ENCODE peak calls at places on chromosome 17, in four cellular contexts. J is GM12878, A is HL-60, S is K562. T is an unnamed sample.

GRCh38 chr17:43713494-43714162 is 45.0 kb downstream of the SOST start:
- DNase-seq in J (no peak), A (no peak), S (no peak), T (peak; percentile 54)

GRCh38 chr17:63497708-63498483 is 21.0 kb downstream of the ACE start:
- DNase-seq in J (no peak), A (no peak), S (peak; percentile 30), T (no peak)

GRCh38 chr17:44780161-44780560 is 21.4 kb downstream of the ADAM11 start:
- DNase-seq in J (no peak), A (no peak), S (no peak), T (no peak)

GRCh38 chr17:39863918-39864746 is at the start of gene IKZF3:
- DNase-seq in J (no peak), A (peak; percentile 20), S (peak; percentile 72), T (no peak)

GRCh38 chr17:69874220-69874670 is 200.8 kb upstream of the KCNJ16 start:
- DNase-seq in J (no peak), A (no peak), S (peak; percentile 34), T (no peak)

GRCh38 chr17:67245073-67245693 is at the start of gene HELZ:
- DNase-seq in J (peak; percentile 25), A (peak; percentile 81), S (peak; percentile 90), T (peak; percentile 78)

GRCh38 chr17:79620207-79621038 is 9.6 kb upstream of the RBFOX3 start:
- DNase-seq in J (no peak), A (no peak), S (no peak), T (no peak)

GRCh38 chr17:64339516-64340475 is 50.9 kb downstream of the PECAM1 start:
- DNase-seq in J (no peak), A (no peak), S (no peak), T (no peak)

GRCh38 chr17:75824591-75825518 is 19.3 kb downstream of the UNC13D start:
- DNase-seq in J (no peak), A (no peak), S (no peak), T (no peak)

GRCh38 chr17:67194134-67194533 is 50.9 kb downstream of the HELZ start:
- DNase-seq in J (no peak), A (no peak), S (no peak), T (no peak)

GRCh38 chr17:47791025-47791424 is 30.6 kb downstream of the OSBPL7 start:
- DNase-seq in J (no peak), A (no peak), S (no peak), T (no peak)

GRCh38 chr17:41333098-41333497 is 17.5 kb downstream of the KRT33A start:
- DNase-seq in J (no peak), A (no peak), S (no peak), T (no peak)

GRCh38 chr17:79986441-79987186 is 49.1 kb downstream of the TBC1D16 start:
- DNase-seq in J (no peak), A (no peak), S (no peak), T (no peak)

GRCh38 chr17:41992576-41992975 is 24.7 kb downstream of the DNAJC7 start:
- DNase-seq in J (no peak), A (no peak), S (no peak), T (no peak)

GRCh38 chr17:8084250-8084649 is 3.3 kb downstream of the ALOX12B start:
- DNase-seq in J (no peak), A (no peak), S (no peak), T (no peak)

GRCh38 chr17:65683428-65683827 is 122.0 kb upstream of the AXIN2 start:
- DNase-seq in J (no peak), A (no peak), S (no peak), T (no peak)

GRCh38 chr17:17414316-17414937 is 62.4 kb upstream of the MED9 start:
- DNase-seq in J (no peak), A (no peak), S (no peak), T (no peak)

GRCh38 chr17:14784997-14785696 is 480.0 kb downstream of the PMP22 start:
- DNase-seq in J (no peak), A (no peak), S (no peak), T (no peak)

GRCh38 chr17:32626371-32626770 is 139.6 kb downstream of the CDK5R1 start:
- DNase-seq in J (no peak), A (no peak), S (no peak), T (no peak)

GRCh38 chr17:50394711-50395110 is 2.6 kb downstream of the LRRC59 start:
- DNase-seq in J (no peak), A (no peak), S (peak; percentile 43), T (no peak)

GRCh38 chr17:16282522-16282921 is 65.5 kb downstream of the PIGL start:
- DNase-seq in J (no peak), A (no peak), S (no peak), T (no peak)
- TF ChIP-seq SPI1 in J (no peak), A (no peak), S (no peak), T (no peak)

GRCh38 chr17:78537217-78537860 is 39.9 kb downstream of the DNAH17 start:
- DNase-seq in J (no peak), A (no peak), S (no peak), T (no peak)
- TF ChIP-seq SPI1 in J (no peak), A (no peak), S (no peak), T (no peak)

DNA sequence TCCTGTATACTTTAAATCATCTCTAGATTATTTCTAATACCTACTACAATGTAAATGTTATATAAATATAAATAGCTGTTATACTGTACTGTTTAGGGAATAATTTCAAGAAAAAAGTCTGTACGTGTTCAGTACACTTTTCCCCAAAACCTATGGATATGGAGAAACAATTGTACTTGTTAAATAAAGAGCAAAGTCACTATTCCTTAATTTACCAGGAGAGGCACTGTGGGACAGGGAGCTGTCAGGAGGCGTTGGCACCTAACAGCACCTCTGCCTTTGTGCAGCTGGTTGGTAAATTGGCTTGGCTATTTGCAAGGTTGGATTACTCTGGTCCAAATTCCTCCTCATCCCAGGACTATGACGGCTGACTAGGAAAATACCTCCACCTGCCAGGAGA is 28.0 kb downstream of the CRHR1 start:
- DNase-seq in J (no peak), A (no peak), S (no peak), T (no peak)
- TF ChIP-seq SPI1 in J (no peak), A (no peak), S (no peak), T (no peak)

GRCh38 chr17:11303773-11304394 is 62.9 kb downstream of the SHISA6 start:
- DNase-seq in J (no peak), A (no peak), S (no peak), T (no peak)
- TF ChIP-seq SPI1 in J (no peak), A (no peak), S (no peak), T (no peak)

DNA sequence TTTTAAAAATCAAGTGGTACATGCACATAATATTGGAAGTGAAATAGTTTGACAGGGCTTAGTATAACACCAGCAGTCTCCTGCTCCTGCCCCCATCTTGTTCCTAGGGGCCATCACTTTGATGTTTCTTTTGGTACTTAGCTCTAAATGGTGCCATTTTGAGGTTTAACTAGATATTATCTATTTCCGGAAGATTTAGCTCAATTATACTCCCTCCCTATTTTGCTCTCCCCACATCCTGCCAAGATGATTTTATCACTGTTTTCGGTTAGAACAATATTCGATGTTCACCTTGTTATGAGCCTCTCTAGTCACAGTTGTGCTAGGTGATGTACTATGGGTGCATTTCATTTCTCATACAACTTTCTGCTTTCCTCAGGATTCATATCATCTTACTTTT is 20.0 kb upstream of the SLC35G3 start:
- DNase-seq in J (no peak), A (no peak), S (no peak), T (no peak)
- TF ChIP-seq SPI1 in J (no peak), A (no peak), S (no peak), T (no peak)

DNA sequence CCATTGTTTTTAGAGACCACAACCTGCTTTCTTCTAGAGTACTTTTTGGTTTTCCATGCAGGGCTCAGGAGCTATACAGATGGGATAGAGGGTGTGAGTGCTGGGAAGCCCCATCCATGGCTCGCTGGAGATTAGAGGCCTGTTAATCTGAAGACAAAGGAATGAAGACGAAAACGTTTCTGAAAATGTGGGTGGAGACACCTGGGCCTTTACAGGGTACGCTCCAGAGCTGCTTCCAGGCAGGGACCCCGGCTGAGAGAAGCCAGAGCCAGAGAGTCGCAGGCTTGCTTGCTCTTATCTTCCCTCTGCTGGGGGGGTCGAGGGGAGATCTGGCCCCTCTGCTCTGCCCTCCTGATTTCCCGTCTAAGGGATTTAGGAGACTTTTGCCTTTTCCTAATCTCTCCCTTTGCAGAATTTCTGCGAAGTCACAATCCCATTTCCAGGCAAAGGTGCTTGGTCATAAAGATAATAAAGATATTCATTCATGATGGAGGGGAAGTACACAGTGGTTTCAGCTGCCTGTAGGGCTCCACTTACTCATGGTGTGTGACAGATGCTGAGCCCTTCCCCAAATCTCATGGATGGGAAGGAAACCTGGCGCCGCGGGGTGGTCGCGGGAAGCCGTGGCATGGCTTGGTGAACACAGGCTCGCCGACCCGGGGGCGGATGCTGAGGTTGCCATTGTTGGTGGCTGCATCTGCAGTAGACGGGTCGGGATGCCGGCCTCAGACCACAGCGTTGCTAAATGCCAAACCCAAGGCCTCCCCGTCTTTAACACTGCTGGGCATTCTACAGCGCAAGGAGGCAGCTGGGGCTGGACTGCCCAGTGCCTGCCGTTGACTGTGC is 4.8 kb upstream of the SOCS3 start:
- DNase-seq in J (no peak), A (no peak), S (peak; percentile 44), T (no peak)
- TF ChIP-seq SPI1 in J (no peak), A (no peak), S (peak; percentile 33), T (no peak)

T was measured in GM12891.